ENCODE peak calls at places on chromosome 17, in eight cellular contexts. One of them, this sample, is unnamed.

GRCh38 chr17:12024332-12024731 is 3.7 kb downstream of the MAP2K4 start:
- DNase-seq in astrocyte: peak; percentile 85
- DNase-seq in DND-41: no peak
- DNase-seq in neural progenitor cell: no peak
- DNase-seq in cardiac muscle cell: no peak
- DNase-seq in ascending aorta: no peak
- DNase-seq in stomach: no peak
- DNase-seq in CD8-positive, alpha-beta T cell: no peak
- DNase-seq in this sample: no peak

GRCh38 chr17:15456972-15457722 is 10.3 kb downstream of the CDRT4 start:
- DNase-seq in CD8-positive, alpha-beta T cell: no peak
- DNase-seq in astrocyte: peak; percentile 83
- DNase-seq in cardiac muscle cell: no peak
- DNase-seq in stomach: no peak
- DNase-seq in DND-41: peak; percentile 74
- DNase-seq in neural progenitor cell: no peak
- DNase-seq in ascending aorta: peak; percentile 79
- DNase-seq in this sample: peak; percentile 91

GRCh38 chr17:31877341-31877740 is 18.3 kb upstream of the COPRS start:
- DNase-seq in ascending aorta: peak; percentile 70
- DNase-seq in DND-41: no peak
- DNase-seq in neural progenitor cell: no peak
- DNase-seq in astrocyte: no peak
- DNase-seq in CD8-positive, alpha-beta T cell: no peak
- DNase-seq in stomach: no peak
- DNase-seq in cardiac muscle cell: no peak
- DNase-seq in this sample: peak; percentile 69

GRCh38 chr17:74868251-74868907 is 4.4 kb downstream of the FDXR start:
- DNase-seq in DND-41: no peak
- DNase-seq in ascending aorta: no peak
- DNase-seq in CD8-positive, alpha-beta T cell: no peak
- DNase-seq in astrocyte: no peak
- DNase-seq in cardiac muscle cell: peak; percentile 23
- DNase-seq in stomach: no peak
- DNase-seq in neural progenitor cell: no peak
- DNase-seq in this sample: no peak

GRCh38 chr17:72383053-72383847 is 262.4 kb downstream of the SOX9 start:
- DNase-seq in cardiac muscle cell: peak; percentile 18
- DNase-seq in CD8-positive, alpha-beta T cell: no peak
- DNase-seq in DND-41: no peak
- DNase-seq in neural progenitor cell: peak; percentile 49
- DNase-seq in ascending aorta: no peak
- DNase-seq in stomach: no peak
- DNase-seq in astrocyte: no peak
- DNase-seq in this sample: peak; percentile 38

GRCh38 chr17:37327341-37328090 is 48.3 kb upstream of the C17orf78 start:
- DNase-seq in CD8-positive, alpha-beta T cell: no peak
- DNase-seq in DND-41: no peak
- DNase-seq in cardiac muscle cell: no peak
- DNase-seq in ascending aorta: no peak
- DNase-seq in neural progenitor cell: no peak
- DNase-seq in astrocyte: peak; percentile 96
- DNase-seq in stomach: no peak
- DNase-seq in this sample: peak; percentile 79

GRCh38 chr17:7294614-7295153 is at the start of gene YBX2:
- DNase-seq in stomach: peak; percentile 85
- DNase-seq in DND-41: peak; percentile 62
- DNase-seq in neural progenitor cell: peak; percentile 95
- DNase-seq in cardiac muscle cell: peak; percentile 96
- DNase-seq in CD8-positive, alpha-beta T cell: peak; percentile 77
- DNase-seq in ascending aorta: no peak
- DNase-seq in astrocyte: no peak
- DNase-seq in this sample: peak; percentile 95

GRCh38 chr17:47318197-47318918 is 5.4 kb upstream of the EFCAB13 start:
- DNase-seq in stomach: no peak
- DNase-seq in cardiac muscle cell: no peak
- DNase-seq in CD8-positive, alpha-beta T cell: no peak
- DNase-seq in astrocyte: no peak
- DNase-seq in neural progenitor cell: no peak
- DNase-seq in ascending aorta: no peak
- DNase-seq in DND-41: no peak
- DNase-seq in this sample: no peak

GRCh38 chr17:79946352-79947231 is 89.1 kb downstream of the TBC1D16 start:
- DNase-seq in astrocyte: no peak
- DNase-seq in cardiac muscle cell: no peak
- DNase-seq in stomach: no peak
- DNase-seq in ascending aorta: peak; percentile 53
- DNase-seq in CD8-positive, alpha-beta T cell: peak; percentile 3
- DNase-seq in neural progenitor cell: no peak
- DNase-seq in DND-41: no peak
- DNase-seq in this sample: peak; percentile 84

GRCh38 chr17:41505007-41505835 is at the start of gene KRT13:
- DNase-seq in neural progenitor cell: no peak
- DNase-seq in stomach: no peak
- DNase-seq in DND-41: no peak
- DNase-seq in ascending aorta: no peak
- DNase-seq in cardiac muscle cell: no peak
- DNase-seq in CD8-positive, alpha-beta T cell: no peak
- DNase-seq in astrocyte: no peak
- DNase-seq in this sample: no peak

GRCh38 chr17:11140028-11140427 is 101.0 kb upstream of the SHISA6 start:
- DNase-seq in neural progenitor cell: no peak
- DNase-seq in DND-41: no peak
- DNase-seq in cardiac muscle cell: no peak
- DNase-seq in astrocyte: no peak
- DNase-seq in CD8-positive, alpha-beta T cell: no peak
- DNase-seq in stomach: no peak
- DNase-seq in ascending aorta: no peak
- DNase-seq in this sample: no peak

GRCh38 chr17:83189673-83190385 is 110.4 kb downstream of the METRNL start:
- DNase-seq in cardiac muscle cell: no peak
- DNase-seq in DND-41: no peak
- DNase-seq in ascending aorta: peak; percentile 72
- DNase-seq in stomach: peak; percentile 78
- DNase-seq in astrocyte: peak; percentile 55
- DNase-seq in neural progenitor cell: no peak
- DNase-seq in CD8-positive, alpha-beta T cell: no peak
- DNase-seq in this sample: peak; percentile 95

GRCh38 chr17:68753985-68754769 is 153.0 kb upstream of the FAM20A start:
- DNase-seq in neural progenitor cell: no peak
- DNase-seq in CD8-positive, alpha-beta T cell: no peak
- DNase-seq in stomach: no peak
- DNase-seq in astrocyte: no peak
- DNase-seq in ascending aorta: no peak
- DNase-seq in DND-41: no peak
- DNase-seq in cardiac muscle cell: no peak
- DNase-seq in this sample: no peak

GRCh38 chr17:33292184-33292980 is 713 bp downstream of the ASIC2 start:
- DNase-seq in DND-41: no peak
- DNase-seq in stomach: no peak
- DNase-seq in astrocyte: peak; percentile 31
- DNase-seq in CD8-positive, alpha-beta T cell: no peak
- DNase-seq in ascending aorta: no peak
- DNase-seq in cardiac muscle cell: peak; percentile 48
- DNase-seq in neural progenitor cell: peak; percentile 79
- DNase-seq in this sample: no peak

GRCh38 chr17:4295686-4296085 is 31.9 kb upstream of the ANKFY1 start:
- DNase-seq in CD8-positive, alpha-beta T cell: no peak
- DNase-seq in cardiac muscle cell: no peak
- DNase-seq in DND-41: no peak
- DNase-seq in neural progenitor cell: no peak
- DNase-seq in stomach: no peak
- DNase-seq in astrocyte: no peak
- DNase-seq in ascending aorta: no peak
- DNase-seq in this sample: no peak

GRCh38 chr17:69581061-69581955 is 166.8 kb downstream of the MAP2K6 start:
- DNase-seq in stomach: no peak
- DNase-seq in CD8-positive, alpha-beta T cell: peak; percentile 10
- DNase-seq in ascending aorta: no peak
- DNase-seq in DND-41: peak; percentile 49
- DNase-seq in cardiac muscle cell: no peak
- DNase-seq in neural progenitor cell: no peak
- DNase-seq in astrocyte: peak; percentile 39
- DNase-seq in this sample: no peak

GRCh38 chr17:31431795-31432658 is 40.6 kb downstream of the RAB11FIP4 start:
- DNase-seq in cardiac muscle cell: no peak
- DNase-seq in stomach: no peak
- DNase-seq in DND-41: no peak
- DNase-seq in astrocyte: no peak
- DNase-seq in CD8-positive, alpha-beta T cell: no peak
- DNase-seq in neural progenitor cell: peak; percentile 89
- DNase-seq in ascending aorta: no peak
- DNase-seq in this sample: peak; percentile 62

DNA sequence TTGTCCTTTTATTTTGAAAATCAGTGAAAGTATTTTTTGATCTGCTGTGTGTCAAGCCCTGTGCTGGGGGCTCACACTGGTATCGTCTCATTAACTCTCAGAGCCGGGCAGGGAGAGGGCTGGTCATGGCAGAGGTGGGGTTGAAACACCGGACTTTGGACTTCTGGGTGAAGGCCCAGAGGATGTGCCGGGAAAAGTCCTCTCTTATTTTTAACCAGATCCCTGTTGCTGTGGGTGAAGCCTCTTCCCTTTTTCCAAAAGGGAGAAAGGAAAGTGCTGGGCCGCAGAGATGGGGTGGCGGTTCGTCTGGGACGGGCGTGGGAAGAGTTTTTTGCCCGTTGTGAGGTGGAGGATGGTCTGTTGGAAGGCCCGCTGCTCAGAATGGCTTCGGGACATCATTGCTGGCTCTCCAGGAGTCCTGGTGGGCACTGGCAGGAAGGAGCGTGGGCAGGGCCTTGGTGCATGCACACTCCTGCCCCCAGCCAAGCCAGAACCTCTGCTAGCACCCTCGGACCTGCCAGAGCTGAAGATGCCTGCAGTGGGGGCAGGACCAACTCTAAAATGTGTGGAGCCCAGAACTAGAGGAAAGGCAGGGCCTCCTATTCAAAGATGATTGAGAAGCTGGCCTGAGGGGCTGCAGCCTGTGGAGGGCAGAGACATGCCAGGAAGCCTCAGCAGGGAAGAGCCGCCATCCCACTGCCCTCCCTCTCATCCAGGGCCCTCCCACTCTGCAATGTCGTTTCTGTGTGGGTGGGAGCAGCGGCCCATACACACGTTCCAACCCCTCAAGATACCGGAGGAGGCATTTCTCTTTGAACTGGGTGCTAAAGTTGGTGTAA is 213.2 kb downstream of the CCDC182 start:
- DNase-seq in astrocyte: no peak
- DNase-seq in neural progenitor cell: no peak
- DNase-seq in cardiac muscle cell: no peak
- DNase-seq in CD8-positive, alpha-beta T cell: no peak
- DNase-seq in stomach: no peak
- DNase-seq in DND-41: no peak
- DNase-seq in ascending aorta: no peak
- DNase-seq in this sample: no peak
- H3K27ac ChIP-seq in astrocyte: no peak overlapping the region
- H3K27ac ChIP-seq in neural progenitor cell: no peak overlapping the region
- H3K27ac ChIP-seq in cardiac muscle cell: no peak overlapping the region
- H3K27ac ChIP-seq in CD8-positive, alpha-beta T cell: no peak overlapping the region
- H3K27ac ChIP-seq in stomach: no peak overlapping the region
- H3K27ac ChIP-seq in DND-41: peak overlapping the region; percentile 92
- H3K27ac ChIP-seq in ascending aorta: no peak overlapping the region
- H3K27ac ChIP-seq in this sample: no peak overlapping the region

GRCh38 chr17:77391668-77392375 is 251.1 kb downstream of the SEC14L1 start:
- DNase-seq in DND-41: peak; percentile 44
- DNase-seq in neural progenitor cell: peak; percentile 78
- DNase-seq in CD8-positive, alpha-beta T cell: peak; percentile 34
- DNase-seq in cardiac muscle cell: no peak
- DNase-seq in ascending aorta: peak; percentile 88
- DNase-seq in astrocyte: peak; percentile 98
- DNase-seq in stomach: no peak
- DNase-seq in this sample: peak; percentile 99
- H3K4me1 ChIP-seq in DND-41: peaks cover 59% of the 10 kb centered on the region
- H3K4me1 ChIP-seq in neural progenitor cell: peaks cover 78% of the 10 kb centered on the region
- H3K4me1 ChIP-seq in CD8-positive, alpha-beta T cell: peaks cover 83% of the 10 kb centered on the region
- H3K4me1 ChIP-seq in cardiac muscle cell: peaks cover 61% of the 10 kb centered on the region
- H3K4me1 ChIP-seq in ascending aorta: peaks cover 58% of the 10 kb centered on the region
- H3K4me1 ChIP-seq in astrocyte: peaks cover 64% of the 10 kb centered on the region
- H3K4me1 ChIP-seq in stomach: peaks cover 97% of the 10 kb centered on the region
- H3K4me1 ChIP-seq in this sample: peaks cover 66% of the 10 kb centered on the region

GRCh38 chr17:48506246-48506645 is 24.6 kb downstream of the HOXB1 start:
- DNase-seq in stomach: no peak
- DNase-seq in DND-41: no peak
- DNase-seq in cardiac muscle cell: no peak
- DNase-seq in neural progenitor cell: no peak
- DNase-seq in ascending aorta: no peak
- DNase-seq in astrocyte: no peak
- DNase-seq in CD8-positive, alpha-beta T cell: no peak
- DNase-seq in this sample: no peak
- TF ChIP-seq CTCF in stomach: no peak
- TF ChIP-seq CTCF in DND-41: no peak
- TF ChIP-seq CTCF in cardiac muscle cell: no peak
- TF ChIP-seq CTCF in neural progenitor cell: no peak
- TF ChIP-seq CTCF in ascending aorta: no peak
- TF ChIP-seq CTCF in astrocyte: no peak
- TF ChIP-seq CTCF in CD8-positive, alpha-beta T cell: no peak
- TF ChIP-seq CTCF in this sample: no peak

GRCh38 chr17:67492251-67492740 is 115.2 kb downstream of the PITPNC1 start:
- DNase-seq in astrocyte: no peak
- DNase-seq in stomach: no peak
- DNase-seq in neural progenitor cell: no peak
- DNase-seq in cardiac muscle cell: no peak
- DNase-seq in DND-41: no peak
- DNase-seq in CD8-positive, alpha-beta T cell: no peak
- DNase-seq in ascending aorta: no peak
- DNase-seq in this sample: no peak
- H3K27ac ChIP-seq in astrocyte: peak overlapping the region; percentile 24
- H3K27ac ChIP-seq in stomach: peak overlapping the region; percentile 15
- H3K27ac ChIP-seq in neural progenitor cell: no peak overlapping the region
- H3K27ac ChIP-seq in cardiac muscle cell: no peak overlapping the region
- H3K27ac ChIP-seq in DND-41: no peak overlapping the region
- H3K27ac ChIP-seq in CD8-positive, alpha-beta T cell: no peak overlapping the region
- H3K27ac ChIP-seq in ascending aorta: no peak overlapping the region
- H3K27ac ChIP-seq in this sample: peak overlapping the region; percentile 49

DNA sequence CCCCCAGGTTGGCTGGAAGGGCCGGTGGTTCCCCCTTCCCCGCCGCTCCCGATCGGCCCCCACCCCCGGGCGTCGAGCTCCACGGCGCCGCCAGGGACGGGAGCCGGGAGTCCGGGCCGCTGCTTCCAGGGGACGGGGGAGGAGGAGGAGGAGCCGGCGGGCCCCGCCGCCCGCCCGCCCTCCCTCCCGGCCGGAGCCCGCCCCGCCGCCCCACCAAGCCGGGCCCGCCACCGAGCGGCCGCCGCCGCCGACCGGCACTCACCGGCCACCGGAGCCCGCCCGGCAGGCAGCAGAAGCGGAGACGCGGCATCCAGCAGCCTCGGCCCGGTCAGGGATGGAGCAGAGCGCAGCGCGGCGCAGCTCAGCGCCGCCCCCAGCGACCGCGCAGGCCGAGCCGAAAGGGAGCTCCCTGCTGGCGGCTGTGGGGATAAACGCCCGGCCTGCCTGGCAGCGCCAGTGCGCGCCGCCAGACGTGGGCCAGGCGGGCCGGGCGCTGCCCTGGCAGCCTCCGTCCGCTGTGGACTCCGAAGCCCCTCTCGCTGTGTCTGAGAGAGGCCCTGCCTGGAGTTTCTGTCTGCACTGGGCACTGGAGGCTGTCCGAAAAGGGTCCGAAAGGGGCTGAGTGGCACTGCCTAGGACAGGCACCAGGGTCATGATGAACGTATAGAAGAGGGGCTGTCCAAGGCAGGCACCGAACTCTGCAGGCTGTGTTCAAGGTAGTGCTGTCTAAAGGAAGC is at the start of gene MYO18A:
- DNase-seq in stomach: peak; percentile 85
- DNase-seq in neural progenitor cell: peak; percentile 94
- DNase-seq in cardiac muscle cell: peak; percentile 89
- DNase-seq in DND-41: peak; percentile 79
- DNase-seq in ascending aorta: peak; percentile 87
- DNase-seq in CD8-positive, alpha-beta T cell: peak; percentile 80
- DNase-seq in astrocyte: peak; percentile 45
- DNase-seq in this sample: peak; percentile 100
- H3K4me1 ChIP-seq in stomach: peaks cover 58% of the 10 kb centered on the region
- H3K4me1 ChIP-seq in neural progenitor cell: peaks cover 32% of the 10 kb centered on the region
- H3K4me1 ChIP-seq in cardiac muscle cell: peaks cover 29% of the 10 kb centered on the region
- H3K4me1 ChIP-seq in DND-41: peaks cover 21% of the 10 kb centered on the region
- H3K4me1 ChIP-seq in ascending aorta: peaks cover 30% of the 10 kb centered on the region
- H3K4me1 ChIP-seq in CD8-positive, alpha-beta T cell: peaks cover 22% of the 10 kb centered on the region
- H3K4me1 ChIP-seq in astrocyte: peaks cover 18% of the 10 kb centered on the region
- H3K4me1 ChIP-seq in this sample: peaks cover 30% of the 10 kb centered on the region